ENCODE peak calls at places on chromosomes 7 and 10, in eight cellular contexts. R is HT-29, D is pancreas, F is endothelial cell of umbilical vein, L is HFFc6, N is dorsolateral prefrontal cortex, Q is ELF-1, I is breast epithelium. H is an unnamed sample.

GRCh38 chr7:130491841-130492518 is at the start of gene MEST:
- DNase-seq in R (no peak), D (peak; percentile 37), F (peak; percentile 21), L (no peak), N (no peak), Q (peak; percentile 58), I (no peak), H (no peak)

GRCh38 chr10:71085689-71086438 is 126.5 kb upstream of the UNC5B start:
- DNase-seq in R (no peak), D (no peak), F (no peak), L (no peak), N (no peak), Q (peak; percentile 25), I (no peak), H (no peak)

GRCh38 chr10:80458263-80458625 is 4.1 kb downstream of the TSPAN14 start:
- DNase-seq in R (no peak), D (no peak), F (no peak), L (no peak), N (no peak), Q (no peak), I (no peak), H (no peak)

GRCh38 chr7:24284699-24285506 is 913 bp downstream of the NPY start:
- DNase-seq in R (no peak), D (no peak), F (no peak), L (no peak), N (no peak), Q (peak; percentile 71), I (no peak), H (no peak)

GRCh38 chr7:144531181-144531580 is 127.7 kb upstream of the NOBOX start:
- DNase-seq in R (no peak), D (no peak), F (no peak), L (no peak), N (no peak), Q (no peak), I (no peak), H (peak; percentile 51)

GRCh38 chr10:103752680-103753248 is 102.6 kb downstream of the SH3PXD2A start:
- DNase-seq in R (peak; percentile 78), D (no peak), F (no peak), L (no peak), N (no peak), Q (no peak), I (no peak), H (no peak)

GRCh38 chr7:151657173-151657572 is 137.5 kb upstream of the RHEB start:
- DNase-seq in R (no peak), D (no peak), F (no peak), L (no peak), N (no peak), Q (no peak), I (no peak), H (no peak)

GRCh38 chr10:59880976-59881510 is 25.3 kb downstream of the CCDC6 start:
- DNase-seq in R (no peak), D (no peak), F (no peak), L (no peak), N (no peak), Q (no peak), I (no peak), H (no peak)

GRCh38 chr10:15369642-15370211 is 1.4 kb downstream of the FAM171A1 start:
- DNase-seq in R (no peak), D (peak; percentile 36), F (no peak), L (no peak), N (no peak), Q (peak; percentile 61), I (no peak), H (no peak)

GRCh38 chr7:92808006-92808405 is 28.4 kb downstream of the CDK6 start:
- DNase-seq in R (no peak), D (no peak), F (no peak), L (peak; percentile 43), N (no peak), Q (no peak), I (no peak), H (peak; percentile 20)

GRCh38 chr10:29982997-29983648 is 76.3 kb downstream of the JCAD start:
- DNase-seq in R (no peak), D (no peak), F (no peak), L (no peak), N (no peak), Q (no peak), I (no peak), H (no peak)

GRCh38 chr10:92291610-92291859 is 568 bp downstream of the MARCHF5 start:
- DNase-seq in R (no peak), D (no peak), F (no peak), L (no peak), N (no peak), Q (no peak), I (no peak), H (no peak)